ENCODE peak calls at places on chromosomes 11 and 22, in six cellular contexts. A is A549, T is astrocyte of the cerebellum, S is body of pancreas, J is cardiac fibroblast, P is endothelial cell. M is an unnamed sample.
A peak's percentile ranks its signal among the peaks of the same experiment; 100 is the strongest.

GRCh38 chr11:35919244-35919643 is 24.6 kb upstream of the LDLRAD3 start:
- DNase-seq in P (no peak), T (peak; percentile 18), J (peak; percentile 29), A (no peak), S (no peak), M (no peak)

GRCh38 chr11:111538407-111539114 is 2.0 kb upstream of the LAYN start:
- DNase-seq in J (no peak), T (no peak), P (no peak), S (no peak), A (no peak), M (no peak)

GRCh38 chr11:18010977-18011586 is 1.8 kb downstream of the SERGEF start:
- DNase-seq in A (no peak), S (no peak), J (no peak), P (no peak), T (no peak), M (no peak)

GRCh38 chr11:43933608-43934358 is 8.7 kb upstream of the C11orf96 start:
- DNase-seq in J (peak; percentile 75), T (no peak), P (no peak), A (no peak), S (no peak), M (peak; percentile 76)

GRCh38 chr11:2267871-2268825 is 2.2 kb downstream of the ASCL2 start:
- DNase-seq in S (no peak), J (no peak), P (no peak), T (no peak), A (no peak), M (no peak)

GRCh38 chr11:45456686-45457085 is 170.5 kb upstream of the SYT13 start:
- DNase-seq in T (no peak), S (no peak), J (no peak), P (no peak), A (no peak), M (no peak)

GRCh38 chr11:33724644-33725035 is 11.6 kb downstream of the CD59 start:
- DNase-seq in A (no peak), P (no peak), J (peak; percentile 95), T (no peak), S (no peak), M (peak; percentile 77)

GRCh38 chr11:46987183-46987582 is 50.6 kb downstream of the CSTPP1 start:
- DNase-seq in T (no peak), S (no peak), P (no peak), J (no peak), A (peak; percentile 12), M (no peak)

GRCh38 chr11:11409916-11410315 is 56.9 kb upstream of the CSNK2A3 start:
- DNase-seq in S (no peak), T (no peak), J (no peak), A (no peak), P (no peak), M (no peak)

GRCh38 chr22:48138855-48139254 is 1376.4 kb downstream of the TBC1D22A start:
- DNase-seq in A (peak; percentile 21), T (no peak), P (no peak), J (no peak), S (no peak), M (no peak)

GRCh38 chr11:65446446-65447277 is 24.1 kb downstream of the NEAT1 start:
- DNase-seq in J (peak; percentile 76), T (no peak), P (no peak), A (no peak), S (no peak), M (peak; percentile 63)

GRCh38 chr11:66068154-66068821 is 1.8 kb upstream of the PACS1 start:
- DNase-seq in S (peak; percentile 81), T (peak; percentile 49), A (peak; percentile 81), J (peak; percentile 80), P (peak; percentile 87), M (peak; percentile 69)

GRCh38 chr22:42324991-42325710 is 54.7 kb upstream of the TCF20 start:
- DNase-seq in J (no peak), T (no peak), A (no peak), P (no peak), S (no peak), M (no peak)

GRCh38 chr22:37403267-37403960 is 23.9 kb downstream of the ELFN2 start:
- DNase-seq in J (no peak), T (no peak), S (no peak), P (no peak), A (no peak), M (no peak)

GRCh38 chr11:64772318-64773018 is 5.9 kb downstream of the SF1 start:
- DNase-seq in A (no peak), J (no peak), S (no peak), P (no peak), T (no peak), M (no peak)

GRCh38 chr22:31857247-31857646 is 87.1 kb upstream of the YWHAH start:
- DNase-seq in S (peak; percentile 46), A (no peak), T (no peak), J (no peak), P (peak; percentile 41), M (no peak)

GRCh38 chr11:35618497-35619029 is 303 bp downstream of the FJX1 start:
- DNase-seq in A (no peak), J (peak; percentile 52), T (no peak), P (no peak), S (peak; percentile 55), M (peak; percentile 38)

GRCh38 chr11:8252946-8253345 is 10.7 kb downstream of the LMO1 start:
- DNase-seq in J (no peak), S (no peak), T (no peak), A (no peak), P (no peak), M (no peak)

GRCh38 chr11:96464695-96465307 is 75.0 kb downstream of the JRKL start:
- DNase-seq in T (peak; percentile 60), J (peak; percentile 88), P (no peak), A (peak; percentile 72), S (no peak), M (peak; percentile 80)

GRCh38 chr22:39214006-39214382 is 30.8 kb downstream of the PDGFB start:
- DNase-seq in T (no peak), S (no peak), A (no peak), P (no peak), J (no peak), M (no peak)

GRCh38 chr11:62055970-62056369 is 67.8 kb upstream of the INCENP start:
- DNase-seq in P (no peak), J (no peak), S (no peak), A (no peak), T (no peak), M (no peak)

GRCh38 chr11:62062223-62062861 is 61.5 kb upstream of the INCENP start:
- DNase-seq in P (no peak), S (no peak), T (no peak), J (no peak), A (no peak), M (no peak)

GRCh38 chr11:62057069-62057468 is 66.7 kb upstream of the INCENP start:
- DNase-seq in P (no peak), S (no peak), T (no peak), A (no peak), J (no peak), M (no peak)

GRCh38 chr11:62064221-62064620 is 59.6 kb upstream of the INCENP start:
- DNase-seq in T (no peak), S (no peak), P (no peak), A (no peak), J (no peak), M (no peak)

DNA sequence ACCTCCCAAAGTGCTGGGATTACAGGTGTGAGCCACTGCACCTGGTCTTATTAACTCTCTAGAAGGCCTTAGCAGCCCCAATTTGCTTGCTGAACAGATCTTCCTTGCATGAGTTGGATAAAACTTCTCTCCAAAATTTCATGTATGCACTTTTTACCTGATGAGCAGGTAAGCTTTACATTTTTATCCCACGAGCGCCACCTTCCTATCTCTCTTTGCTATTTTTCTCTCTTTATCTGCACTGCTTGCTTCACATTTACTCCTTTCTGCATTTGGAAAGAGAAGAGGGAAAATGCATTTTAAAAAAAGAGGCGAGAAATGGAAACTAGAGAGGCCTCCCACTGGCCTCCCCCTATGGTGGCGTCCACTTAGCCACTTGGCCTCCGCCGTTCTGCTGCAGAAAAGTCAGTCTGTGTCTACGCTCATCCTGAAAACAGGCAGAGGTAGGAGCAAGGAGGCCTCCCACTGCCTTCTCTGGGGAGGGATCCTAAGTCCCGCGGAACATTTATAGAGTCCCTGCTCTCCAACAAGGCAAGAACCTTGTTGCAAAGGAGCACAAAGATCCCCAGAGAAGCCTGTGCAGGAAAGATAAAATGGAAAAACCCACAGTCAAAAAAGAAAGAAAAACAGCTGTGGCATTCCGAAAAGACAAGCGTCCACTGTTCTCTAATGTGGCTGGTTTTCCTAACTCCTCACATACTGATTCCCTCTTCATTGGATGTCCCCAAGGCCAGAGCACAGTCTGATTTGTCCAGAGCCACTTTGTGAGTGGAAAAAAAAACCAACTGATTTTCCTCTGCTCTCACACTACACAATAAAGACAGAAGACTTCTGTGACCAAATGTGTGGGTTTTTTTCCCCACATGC is 62.2 kb upstream of the INCENP start:
- DNase-seq in S (peak; percentile 39), J (peak; percentile 27), T (no peak), A (no peak), P (no peak), M (no peak)
- TF ChIP-seq CTCF in S (peak; percentile 20), J (no peak), T (no peak), A (no peak), P (no peak), M (no peak)

DNA sequence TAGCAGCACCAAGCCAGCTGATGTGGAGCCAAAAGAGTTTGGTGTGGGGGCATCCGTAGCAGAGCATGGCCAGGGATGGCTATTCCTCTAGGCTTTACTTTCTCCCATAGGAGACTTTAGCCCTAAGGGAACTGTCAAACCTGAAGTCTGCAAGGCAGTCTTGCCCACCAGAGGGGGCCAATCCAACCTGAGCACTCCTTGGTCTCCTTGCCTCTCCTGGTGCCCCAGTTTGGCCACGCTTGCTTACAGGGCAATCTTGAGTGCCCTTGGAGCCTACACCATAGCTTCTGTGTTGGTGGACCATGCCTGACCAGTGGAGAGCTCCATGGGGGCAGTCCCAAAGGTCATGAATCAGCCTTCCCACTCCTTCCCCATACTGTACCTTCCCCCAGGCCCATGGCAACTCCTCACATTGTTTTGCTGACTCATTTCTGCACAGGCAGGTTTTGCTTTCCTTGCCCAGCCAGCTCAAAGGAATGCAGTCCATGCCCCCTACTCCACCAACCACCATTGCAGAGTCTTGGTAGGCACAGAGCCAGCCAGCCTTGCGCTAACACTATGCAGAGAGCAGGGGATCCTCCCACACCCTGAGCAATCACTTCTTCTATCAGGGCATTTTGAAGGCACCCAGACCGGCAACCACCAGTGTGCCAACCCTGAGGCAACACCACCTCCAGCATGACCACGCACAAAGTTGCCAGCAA is 1421.2 kb upstream of the RAG2 start:
- DNase-seq in T (no peak), J (peak; percentile 57), S (no peak), A (peak; percentile 1), P (peak; percentile 7), M (no peak)
- TF ChIP-seq CTCF in T (peak; percentile 5), J (no peak), S (no peak), A (no peak), P (no peak), M (no peak)

GRCh38 chr11:61580292-61580888 is 486 bp downstream of the SYT7 start:
- DNase-seq in S (peak; percentile 43), T (no peak), P (peak; percentile 34), A (no peak), J (no peak), M (no peak)
- TF ChIP-seq CTCF in S (no peak), T (no peak), P (peak; percentile 9), A (no peak), J (no peak), M (no peak)

DNA sequence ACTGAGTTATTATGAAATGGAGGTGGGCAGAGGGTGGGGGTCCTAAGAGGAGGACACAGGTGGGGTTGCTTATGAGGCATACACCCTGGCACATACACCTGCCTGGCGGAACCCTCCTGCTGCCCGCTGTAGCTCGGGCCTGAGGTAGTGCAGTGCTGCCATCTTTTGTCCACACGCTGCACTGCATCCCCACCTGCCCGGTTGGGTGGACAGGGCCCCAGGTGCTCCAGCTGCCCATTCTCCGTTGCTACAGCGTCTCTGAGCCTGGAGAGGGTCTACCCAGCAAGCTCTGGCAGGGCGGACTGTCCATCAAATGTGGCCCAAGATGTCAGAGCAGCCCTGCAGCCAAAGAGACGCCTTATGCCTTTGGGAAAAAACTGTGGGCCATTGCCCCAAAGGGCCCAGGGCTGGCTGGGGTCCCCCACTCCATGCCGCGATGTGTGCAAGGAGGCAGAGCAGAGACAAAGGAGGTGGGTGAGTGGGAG is 131.2 kb downstream of the BUD13 start:
- DNase-seq in T (no peak), A (peak; percentile 33), J (peak; percentile 34), S (peak; percentile 72), P (peak; percentile 73), M (no peak)
- TF ChIP-seq CTCF in T (peak; percentile 67), A (peak; percentile 56), J (peak; percentile 71), S (peak; percentile 64), P (peak; percentile 74), M (peak; percentile 62)